ENCODE peak calls at places on chromosomes 1 and 21, in seven cellular contexts. One of them, this sample, is unnamed.
A peak's percentile ranks its signal among the peaks of the same experiment; 100 is the strongest.

GRCh38 chr1:204445860-204446412 is 34.3 kb upstream of the PPP1R15B start:
- DNase-seq in stimulated activated CD8-positive, alpha-beta memory T cell treated with anti-CD3 and anti-CD28 coated beads, Interleukin-2, amount 100 ng/mL, for 1 hour: no peak
- DNase-seq in adrenal gland: peak; percentile 76
- DNase-seq in stimulated activated CD4-positive, alpha-beta T cell treated with anti-CD3 and anti-CD28 coated beads, Interleukin-4, amount 100 ng/mL, for 24 hours: peak; percentile 46
- DNase-seq in thoracic aorta: no peak
- DNase-seq in LHCN-M2: peak; percentile 28
- DNase-seq in caudate nucleus: no peak
- DNase-seq in this sample: peak; percentile 10

GRCh38 chr1:231039161-231040018 is 664 bp downstream of the FAM89A start:
- DNase-seq in stimulated activated CD8-positive, alpha-beta memory T cell treated with anti-CD3 and anti-CD28 coated beads, Interleukin-2, amount 100 ng/mL, for 1 hour: no peak
- DNase-seq in caudate nucleus: no peak
- DNase-seq in LHCN-M2: no peak
- DNase-seq in adrenal gland: peak; percentile 58
- DNase-seq in stimulated activated CD4-positive, alpha-beta T cell treated with anti-CD3 and anti-CD28 coated beads, Interleukin-4, amount 100 ng/mL, for 24 hours: peak; percentile 36
- DNase-seq in thoracic aorta: no peak
- DNase-seq in this sample: no peak

GRCh38 chr1:55589656-55590297 is 374.6 kb upstream of the USP24 start:
- DNase-seq in caudate nucleus: no peak
- DNase-seq in thoracic aorta: peak; percentile 56
- DNase-seq in stimulated activated CD8-positive, alpha-beta memory T cell treated with anti-CD3 and anti-CD28 coated beads, Interleukin-2, amount 100 ng/mL, for 1 hour: no peak
- DNase-seq in stimulated activated CD4-positive, alpha-beta T cell treated with anti-CD3 and anti-CD28 coated beads, Interleukin-4, amount 100 ng/mL, for 24 hours: no peak
- DNase-seq in LHCN-M2: peak; percentile 71
- DNase-seq in adrenal gland: no peak
- DNase-seq in this sample: no peak

GRCh38 chr1:158819461-158820443 is 11.4 kb upstream of the MNDA start:
- DNase-seq in thoracic aorta: no peak
- DNase-seq in caudate nucleus: no peak
- DNase-seq in stimulated activated CD8-positive, alpha-beta memory T cell treated with anti-CD3 and anti-CD28 coated beads, Interleukin-2, amount 100 ng/mL, for 1 hour: no peak
- DNase-seq in stimulated activated CD4-positive, alpha-beta T cell treated with anti-CD3 and anti-CD28 coated beads, Interleukin-4, amount 100 ng/mL, for 24 hours: peak; percentile 11
- DNase-seq in adrenal gland: no peak
- DNase-seq in LHCN-M2: no peak
- DNase-seq in this sample: no peak

GRCh38 chr1:18109756-18110597 is 2.4 kb downstream of the IGSF21 start:
- DNase-seq in stimulated activated CD4-positive, alpha-beta T cell treated with anti-CD3 and anti-CD28 coated beads, Interleukin-4, amount 100 ng/mL, for 24 hours: no peak
- DNase-seq in caudate nucleus: peak; percentile 42
- DNase-seq in LHCN-M2: no peak
- DNase-seq in thoracic aorta: no peak
- DNase-seq in stimulated activated CD8-positive, alpha-beta memory T cell treated with anti-CD3 and anti-CD28 coated beads, Interleukin-2, amount 100 ng/mL, for 1 hour: no peak
- DNase-seq in adrenal gland: peak; percentile 79
- DNase-seq in this sample: no peak

GRCh38 chr1:167640051-167640450 is 10.0 kb downstream of the RCSD1 start:
- DNase-seq in stimulated activated CD8-positive, alpha-beta memory T cell treated with anti-CD3 and anti-CD28 coated beads, Interleukin-2, amount 100 ng/mL, for 1 hour: no peak
- DNase-seq in stimulated activated CD4-positive, alpha-beta T cell treated with anti-CD3 and anti-CD28 coated beads, Interleukin-4, amount 100 ng/mL, for 24 hours: no peak
- DNase-seq in thoracic aorta: no peak
- DNase-seq in LHCN-M2: no peak
- DNase-seq in caudate nucleus: no peak
- DNase-seq in adrenal gland: no peak
- DNase-seq in this sample: no peak

GRCh38 chr1:59674605-59675004 is 140.1 kb upstream of the HOOK1 start:
- DNase-seq in stimulated activated CD4-positive, alpha-beta T cell treated with anti-CD3 and anti-CD28 coated beads, Interleukin-4, amount 100 ng/mL, for 24 hours: no peak
- DNase-seq in stimulated activated CD8-positive, alpha-beta memory T cell treated with anti-CD3 and anti-CD28 coated beads, Interleukin-2, amount 100 ng/mL, for 1 hour: no peak
- DNase-seq in thoracic aorta: no peak
- DNase-seq in caudate nucleus: no peak
- DNase-seq in LHCN-M2: no peak
- DNase-seq in adrenal gland: no peak
- DNase-seq in this sample: no peak

GRCh38 chr21:43304621-43305335 is 122.2 kb downstream of the SIK1 start:
- DNase-seq in adrenal gland: no peak
- DNase-seq in stimulated activated CD8-positive, alpha-beta memory T cell treated with anti-CD3 and anti-CD28 coated beads, Interleukin-2, amount 100 ng/mL, for 1 hour: no peak
- DNase-seq in stimulated activated CD4-positive, alpha-beta T cell treated with anti-CD3 and anti-CD28 coated beads, Interleukin-4, amount 100 ng/mL, for 24 hours: no peak
- DNase-seq in caudate nucleus: no peak
- DNase-seq in LHCN-M2: no peak
- DNase-seq in thoracic aorta: no peak
- DNase-seq in this sample: no peak

GRCh38 chr1:11967028-11967547 is 13.2 kb upstream of the MFN2 start:
- DNase-seq in stimulated activated CD4-positive, alpha-beta T cell treated with anti-CD3 and anti-CD28 coated beads, Interleukin-4, amount 100 ng/mL, for 24 hours: no peak
- DNase-seq in caudate nucleus: no peak
- DNase-seq in adrenal gland: peak; percentile 68
- DNase-seq in thoracic aorta: no peak
- DNase-seq in LHCN-M2: peak; percentile 43
- DNase-seq in stimulated activated CD8-positive, alpha-beta memory T cell treated with anti-CD3 and anti-CD28 coated beads, Interleukin-2, amount 100 ng/mL, for 1 hour: no peak
- DNase-seq in this sample: no peak

GRCh38 chr1:98331232-98331631 is 330.3 kb upstream of the SNX7 start:
- DNase-seq in caudate nucleus: no peak
- DNase-seq in LHCN-M2: peak; percentile 69
- DNase-seq in thoracic aorta: no peak
- DNase-seq in stimulated activated CD8-positive, alpha-beta memory T cell treated with anti-CD3 and anti-CD28 coated beads, Interleukin-2, amount 100 ng/mL, for 1 hour: no peak
- DNase-seq in stimulated activated CD4-positive, alpha-beta T cell treated with anti-CD3 and anti-CD28 coated beads, Interleukin-4, amount 100 ng/mL, for 24 hours: no peak
- DNase-seq in adrenal gland: no peak
- DNase-seq in this sample: no peak

GRCh38 chr1:40210514-40211204 is 37.1 kb upstream of the TMCO2 start:
- DNase-seq in thoracic aorta: no peak
- DNase-seq in adrenal gland: no peak
- DNase-seq in stimulated activated CD8-positive, alpha-beta memory T cell treated with anti-CD3 and anti-CD28 coated beads, Interleukin-2, amount 100 ng/mL, for 1 hour: no peak
- DNase-seq in stimulated activated CD4-positive, alpha-beta T cell treated with anti-CD3 and anti-CD28 coated beads, Interleukin-4, amount 100 ng/mL, for 24 hours: no peak
- DNase-seq in LHCN-M2: no peak
- DNase-seq in caudate nucleus: no peak
- DNase-seq in this sample: no peak

GRCh38 chr1:41672641-41673313 is 188.3 kb upstream of the EDN2 start:
- DNase-seq in caudate nucleus: no peak
- DNase-seq in LHCN-M2: peak; percentile 53
- DNase-seq in stimulated activated CD4-positive, alpha-beta T cell treated with anti-CD3 and anti-CD28 coated beads, Interleukin-4, amount 100 ng/mL, for 24 hours: no peak
- DNase-seq in stimulated activated CD8-positive, alpha-beta memory T cell treated with anti-CD3 and anti-CD28 coated beads, Interleukin-2, amount 100 ng/mL, for 1 hour: no peak
- DNase-seq in adrenal gland: no peak
- DNase-seq in thoracic aorta: no peak
- DNase-seq in this sample: no peak

GRCh38 chr1:51268675-51269033 is 32.6 kb downstream of the RNF11 start:
- DNase-seq in stimulated activated CD4-positive, alpha-beta T cell treated with anti-CD3 and anti-CD28 coated beads, Interleukin-4, amount 100 ng/mL, for 24 hours: no peak
- DNase-seq in caudate nucleus: no peak
- DNase-seq in stimulated activated CD8-positive, alpha-beta memory T cell treated with anti-CD3 and anti-CD28 coated beads, Interleukin-2, amount 100 ng/mL, for 1 hour: no peak
- DNase-seq in adrenal gland: no peak
- DNase-seq in thoracic aorta: no peak
- DNase-seq in LHCN-M2: peak; percentile 15
- DNase-seq in this sample: no peak

GRCh38 chr1:30417701-30418425 is 305.5 kb downstream of the MATN1 start:
- DNase-seq in stimulated activated CD8-positive, alpha-beta memory T cell treated with anti-CD3 and anti-CD28 coated beads, Interleukin-2, amount 100 ng/mL, for 1 hour: no peak
- DNase-seq in stimulated activated CD4-positive, alpha-beta T cell treated with anti-CD3 and anti-CD28 coated beads, Interleukin-4, amount 100 ng/mL, for 24 hours: no peak
- DNase-seq in adrenal gland: peak; percentile 33
- DNase-seq in caudate nucleus: no peak
- DNase-seq in thoracic aorta: no peak
- DNase-seq in LHCN-M2: no peak
- DNase-seq in this sample: no peak

GRCh38 chr1:228079013-228079412 is 3.5 kb upstream of the ARF1 start:
- DNase-seq in adrenal gland: no peak
- DNase-seq in caudate nucleus: no peak
- DNase-seq in stimulated activated CD4-positive, alpha-beta T cell treated with anti-CD3 and anti-CD28 coated beads, Interleukin-4, amount 100 ng/mL, for 24 hours: no peak
- DNase-seq in stimulated activated CD8-positive, alpha-beta memory T cell treated with anti-CD3 and anti-CD28 coated beads, Interleukin-2, amount 100 ng/mL, for 1 hour: no peak
- DNase-seq in LHCN-M2: no peak
- DNase-seq in thoracic aorta: no peak
- DNase-seq in this sample: no peak

GRCh38 chr1:216224233-216224632 is 199.0 kb downstream of the USH2A start:
- DNase-seq in stimulated activated CD4-positive, alpha-beta T cell treated with anti-CD3 and anti-CD28 coated beads, Interleukin-4, amount 100 ng/mL, for 24 hours: no peak
- DNase-seq in thoracic aorta: no peak
- DNase-seq in LHCN-M2: no peak
- DNase-seq in adrenal gland: no peak
- DNase-seq in caudate nucleus: no peak
- DNase-seq in stimulated activated CD8-positive, alpha-beta memory T cell treated with anti-CD3 and anti-CD28 coated beads, Interleukin-2, amount 100 ng/mL, for 1 hour: no peak
- DNase-seq in this sample: no peak

GRCh38 chr1:234533975-234534876 is 55.2 kb upstream of the TARBP1 start:
- DNase-seq in stimulated activated CD8-positive, alpha-beta memory T cell treated with anti-CD3 and anti-CD28 coated beads, Interleukin-2, amount 100 ng/mL, for 1 hour: no peak
- DNase-seq in adrenal gland: peak; percentile 98
- DNase-seq in LHCN-M2: peak; percentile 75
- DNase-seq in caudate nucleus: peak; percentile 49
- DNase-seq in stimulated activated CD4-positive, alpha-beta T cell treated with anti-CD3 and anti-CD28 coated beads, Interleukin-4, amount 100 ng/mL, for 24 hours: no peak
- DNase-seq in thoracic aorta: peak; percentile 87
- DNase-seq in this sample: no peak

GRCh38 chr1:220880726-220881506 is 1.7 kb downstream of the HLX start:
- DNase-seq in caudate nucleus: no peak
- DNase-seq in thoracic aorta: no peak
- DNase-seq in LHCN-M2: no peak
- DNase-seq in adrenal gland: peak; percentile 84
- DNase-seq in stimulated activated CD8-positive, alpha-beta memory T cell treated with anti-CD3 and anti-CD28 coated beads, Interleukin-2, amount 100 ng/mL, for 1 hour: no peak
- DNase-seq in stimulated activated CD4-positive, alpha-beta T cell treated with anti-CD3 and anti-CD28 coated beads, Interleukin-4, amount 100 ng/mL, for 24 hours: no peak
- DNase-seq in this sample: no peak

GRCh38 chr1:94025383-94026340 is 95.3 kb downstream of the ABCA4 start:
- DNase-seq in thoracic aorta: no peak
- DNase-seq in stimulated activated CD4-positive, alpha-beta T cell treated with anti-CD3 and anti-CD28 coated beads, Interleukin-4, amount 100 ng/mL, for 24 hours: no peak
- DNase-seq in caudate nucleus: peak; percentile 14
- DNase-seq in adrenal gland: peak; percentile 67
- DNase-seq in stimulated activated CD8-positive, alpha-beta memory T cell treated with anti-CD3 and anti-CD28 coated beads, Interleukin-2, amount 100 ng/mL, for 1 hour: no peak
- DNase-seq in LHCN-M2: peak; percentile 65
- DNase-seq in this sample: no peak

GRCh38 chr1:221085712-221086111 is 206.5 kb downstream of the HLX start:
- DNase-seq in stimulated activated CD4-positive, alpha-beta T cell treated with anti-CD3 and anti-CD28 coated beads, Interleukin-4, amount 100 ng/mL, for 24 hours: no peak
- DNase-seq in caudate nucleus: no peak
- DNase-seq in adrenal gland: no peak
- DNase-seq in stimulated activated CD8-positive, alpha-beta memory T cell treated with anti-CD3 and anti-CD28 coated beads, Interleukin-2, amount 100 ng/mL, for 1 hour: no peak
- DNase-seq in LHCN-M2: no peak
- DNase-seq in thoracic aorta: no peak
- DNase-seq in this sample: no peak